ENCODE peak calls at places on chromosome 12, in five cellular contexts. One of them, this sample, is unnamed.

GRCh38 chr12:25718081-25718731 is 165.1 kb upstream of the LMNTD1 start:
- DNase-seq in endothelial cell of umbilical vein: no peak
- DNase-seq in mammary epithelial cell: no peak
- DNase-seq in upper lobe of right lung: no peak
- DNase-seq in spleen: no peak
- DNase-seq in this sample: no peak

GRCh38 chr12:6306599-6307220 is 3.8 kb upstream of the PLEKHG6 start:
- DNase-seq in endothelial cell of umbilical vein: no peak
- DNase-seq in mammary epithelial cell: no peak
- DNase-seq in upper lobe of right lung: no peak
- DNase-seq in spleen: peak
- DNase-seq in this sample: no peak

GRCh38 chr12:2501464-2502181 is 293.1 kb upstream of the FKBP4 start:
- DNase-seq in endothelial cell of umbilical vein: peak
- DNase-seq in mammary epithelial cell: no peak
- DNase-seq in upper lobe of right lung: no peak
- DNase-seq in spleen: peak
- DNase-seq in this sample: no peak

GRCh38 chr12:125983094-125983783 is 918.0 kb downstream of the AACS start:
- DNase-seq in endothelial cell of umbilical vein: no peak
- DNase-seq in mammary epithelial cell: no peak
- DNase-seq in upper lobe of right lung: peak
- DNase-seq in spleen: peak
- DNase-seq in this sample: peak

GRCh38 chr12:80053048-80053790 is 46.1 kb upstream of the OTOGL start:
- DNase-seq in endothelial cell of umbilical vein: peak
- DNase-seq in mammary epithelial cell: peak
- DNase-seq in upper lobe of right lung: no peak
- DNase-seq in spleen: no peak
- DNase-seq in this sample: no peak

GRCh38 chr12:7190268-7191055 is 976 bp downstream of the PEX5 start:
- DNase-seq in endothelial cell of umbilical vein: no peak
- DNase-seq in mammary epithelial cell: peak
- DNase-seq in upper lobe of right lung: peak
- DNase-seq in spleen: peak
- DNase-seq in this sample: peak

GRCh38 chr12:93011100-93011499 is 82.0 kb upstream of the EEA1 start:
- DNase-seq in endothelial cell of umbilical vein: no peak
- DNase-seq in mammary epithelial cell: no peak
- DNase-seq in upper lobe of right lung: no peak
- DNase-seq in spleen: no peak
- DNase-seq in this sample: no peak

GRCh38 chr12:3834774-3835173 is 38.4 kb downstream of the PARP11 start:
- DNase-seq in endothelial cell of umbilical vein: no peak
- DNase-seq in mammary epithelial cell: no peak
- DNase-seq in upper lobe of right lung: no peak
- DNase-seq in spleen: no peak
- DNase-seq in this sample: no peak

GRCh38 chr12:93111791-93112208 is 182.7 kb upstream of the EEA1 start:
- DNase-seq in endothelial cell of umbilical vein: peak
- DNase-seq in mammary epithelial cell: peak
- DNase-seq in upper lobe of right lung: no peak
- DNase-seq in spleen: no peak
- DNase-seq in this sample: no peak

DNA sequence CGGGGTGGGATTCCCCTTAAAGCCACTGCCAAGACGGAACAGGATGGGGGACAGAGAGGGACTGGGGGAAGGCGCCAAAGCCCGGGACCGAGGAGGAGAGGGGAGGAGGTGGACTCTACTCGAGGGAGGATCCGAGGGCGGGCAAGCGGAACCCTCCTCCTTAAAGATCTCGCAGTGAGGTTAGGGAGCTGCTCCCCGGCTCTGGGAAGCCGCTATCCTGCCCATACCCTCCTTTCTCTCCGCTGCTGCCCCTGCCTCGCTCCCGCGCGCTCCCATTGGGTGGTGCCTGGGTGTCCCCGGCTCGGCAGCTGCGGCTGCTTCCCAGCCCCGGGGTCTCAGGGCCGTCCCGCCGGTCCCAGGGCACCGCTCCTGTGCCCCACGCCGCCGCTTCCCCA is 16.4 kb downstream of the KRT18 start:
- DNase-seq in endothelial cell of umbilical vein: no peak
- DNase-seq in mammary epithelial cell: no peak
- DNase-seq in upper lobe of right lung: no peak
- DNase-seq in spleen: no peak
- DNase-seq in this sample: no peak
- TF ChIP-seq CTCF in endothelial cell of umbilical vein: no peak
- TF ChIP-seq CTCF in mammary epithelial cell: no peak
- TF ChIP-seq CTCF in upper lobe of right lung: no peak
- TF ChIP-seq CTCF in spleen: no peak
- TF ChIP-seq CTCF in this sample: no peak

DNA sequence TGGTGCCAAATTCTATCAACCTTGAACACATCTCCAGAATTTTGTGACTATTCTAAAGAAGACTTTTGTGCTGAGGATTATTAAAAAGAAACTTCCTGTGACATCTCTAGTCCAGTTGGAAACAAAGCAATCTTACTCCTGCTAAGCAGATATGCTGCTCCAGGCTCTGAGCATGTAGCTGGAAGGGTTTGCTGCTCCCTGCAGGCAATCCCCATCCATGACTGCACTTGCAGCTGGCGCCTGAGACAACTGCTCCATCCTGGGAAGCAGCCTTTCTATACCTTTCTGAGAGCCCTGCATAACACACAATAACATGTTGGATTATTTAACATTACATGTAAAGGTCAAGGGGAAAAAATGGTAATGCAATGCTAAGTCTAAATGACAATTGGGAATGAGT is 105.1 kb downstream of the NDUFA12 start:
- DNase-seq in endothelial cell of umbilical vein: peak
- DNase-seq in mammary epithelial cell: no peak
- DNase-seq in upper lobe of right lung: no peak
- DNase-seq in spleen: no peak
- DNase-seq in this sample: no peak
- TF ChIP-seq CTCF in endothelial cell of umbilical vein: peak
- TF ChIP-seq CTCF in mammary epithelial cell: peak
- TF ChIP-seq CTCF in upper lobe of right lung: peak
- TF ChIP-seq CTCF in spleen: no peak
- TF ChIP-seq CTCF in this sample: no peak

DNA sequence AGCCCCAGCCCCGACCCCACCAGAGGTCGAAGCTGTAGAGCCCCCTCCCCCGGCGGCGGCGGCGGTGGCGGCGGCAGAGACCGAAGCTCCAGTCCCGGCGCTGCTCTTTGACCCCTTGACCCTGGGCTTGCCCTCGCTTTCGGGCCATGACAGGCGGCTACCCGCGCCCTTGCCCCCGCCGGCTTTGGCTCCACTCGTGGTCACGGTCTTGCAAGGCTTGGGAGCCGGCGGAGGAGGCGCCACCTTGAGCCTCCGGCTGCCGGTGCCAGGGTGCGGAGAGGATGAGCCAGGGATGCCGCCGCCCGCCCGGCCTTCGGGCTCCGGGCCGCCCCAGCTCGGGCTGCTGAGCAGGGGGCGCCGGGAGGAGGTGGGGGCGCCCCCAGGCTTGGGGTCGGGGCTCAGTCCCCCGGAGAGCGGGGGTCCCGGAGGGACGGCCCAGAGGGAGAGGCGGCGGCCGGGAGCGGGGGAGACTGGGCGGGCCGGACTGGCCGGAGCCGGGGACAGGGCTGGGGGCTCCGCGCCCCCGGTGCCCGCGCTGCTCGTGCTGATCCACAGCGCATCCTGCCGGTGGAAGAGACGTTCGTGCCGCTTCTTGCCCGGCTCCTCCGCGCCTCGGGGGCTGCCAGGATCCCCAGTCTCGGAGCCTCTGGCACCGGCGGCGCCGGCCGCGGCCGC is 938 bp downstream of the AGAP2 start:
- DNase-seq in endothelial cell of umbilical vein: no peak
- DNase-seq in mammary epithelial cell: no peak
- DNase-seq in upper lobe of right lung: no peak
- DNase-seq in spleen: peak
- DNase-seq in this sample: no peak
- TF ChIP-seq CTCF in endothelial cell of umbilical vein: peak
- TF ChIP-seq CTCF in mammary epithelial cell: peak
- TF ChIP-seq CTCF in upper lobe of right lung: no peak
- TF ChIP-seq CTCF in spleen: no peak
- TF ChIP-seq CTCF in this sample: no peak

GRCh38 chr12:18158774-18159557 is 69.0 kb upstream of the RERGL start:
- DNase-seq in endothelial cell of umbilical vein: peak
- DNase-seq in mammary epithelial cell: peak
- DNase-seq in upper lobe of right lung: no peak
- DNase-seq in spleen: no peak
- DNase-seq in this sample: peak
- TF ChIP-seq CTCF in endothelial cell of umbilical vein: peak
- TF ChIP-seq CTCF in mammary epithelial cell: peak
- TF ChIP-seq CTCF in upper lobe of right lung: peak
- TF ChIP-seq CTCF in spleen: no peak
- TF ChIP-seq CTCF in this sample: peak

GRCh38 chr12:65728913-65729793 is 95.1 kb upstream of the HMGA2 start:
- DNase-seq in endothelial cell of umbilical vein: peak
- DNase-seq in mammary epithelial cell: peak
- DNase-seq in upper lobe of right lung: no peak
- DNase-seq in spleen: no peak
- DNase-seq in this sample: no peak
- TF ChIP-seq CTCF in endothelial cell of umbilical vein: no peak
- TF ChIP-seq CTCF in mammary epithelial cell: peak
- TF ChIP-seq CTCF in upper lobe of right lung: no peak
- TF ChIP-seq CTCF in spleen: no peak
- TF ChIP-seq CTCF in this sample: no peak

This sample was measured in activated CD8-positive, alpha-beta T cell treated with anti-CD3 and anti-CD28 coated beads for 36 hours.